ENCODE peak calls at places on chromosome 10, in four cellular contexts. M is GM12878, G is K562, N is HepG2. W is an unnamed sample.

GRCh38 chr10:49394933-49395740 is 752 bp downstream of the DRGX start:
- DNase-seq in M (no peak), N (no peak), G (no peak), W (no peak)

GRCh38 chr10:15859865-15860691 is at the start of gene MINDY3:
- DNase-seq in M (peak; percentile 26), G (peak; percentile 93), N (peak; percentile 83), W (peak; percentile 80)

GRCh38 chr10:59817806-59818205 is 64.6 kb upstream of the MRLN start:
- DNase-seq in N (no peak), M (no peak), G (no peak), W (no peak)

GRCh38 chr10:128209862-128210214 is 83.6 kb upstream of the MKI67 start:
- DNase-seq in M (no peak), G (no peak), N (no peak), W (no peak)

GRCh38 chr10:119431034-119431767 is 111.3 kb downstream of the RGS10 start:
- DNase-seq in N (no peak), M (no peak), G (peak; percentile 62), W (no peak)

GRCh38 chr10:17265468-17265867 is 37.4 kb downstream of the VIM start:
- DNase-seq in N (no peak), M (no peak), G (no peak), W (no peak)

GRCh38 chr10:20240643-20241042 is 424.4 kb downstream of the PLXDC2 start:
- DNase-seq in N (no peak), G (no peak), M (no peak), W (no peak)

GRCh38 chr10:72267819-72268404 is 5.8 kb upstream of the DDIT4 start:
- DNase-seq in M (no peak), N (no peak), G (no peak), W (no peak)

GRCh38 chr10:122019414-122019975 is 30.5 kb downstream of the TACC2 start:
- DNase-seq in M (no peak), N (no peak), G (no peak), W (peak; percentile 53)

GRCh38 chr10:102714621-102715455 is at the start of gene SFXN2:
- DNase-seq in M (no peak), G (peak; percentile 66), N (no peak), W (peak; percentile 47)

GRCh38 chr10:11919271-11919670 is 96.1 kb downstream of the PROSER2 start:
- DNase-seq in G (no peak), N (no peak), M (no peak), W (no peak)

GRCh38 chr10:115082521-115082920 is 10.6 kb upstream of the ATRNL1 start:
- DNase-seq in G (no peak), N (no peak), M (no peak), W (no peak)

GRCh38 chr10:113997428-113997827 is 46.2 kb upstream of the ADRB1 start:
- DNase-seq in M (no peak), N (no peak), G (no peak), W (no peak)

GRCh38 chr10:92238586-92239098 is 52.2 kb downstream of the CPEB3 start:
- DNase-seq in G (peak; percentile 47), N (peak; percentile 40), M (no peak), W (no peak)

GRCh38 chr10:62996925-62997324 is 136.2 kb upstream of the NRBF2 start:
- DNase-seq in N (no peak), M (no peak), G (no peak), W (no peak)

GRCh38 chr10:36629476-36629875 is 495.9 kb upstream of the ANKRD30A start:
- DNase-seq in M (no peak), G (no peak), N (no peak), W (no peak)

GRCh38 chr10:81866753-81867152 is 8.2 kb upstream of the NRG3 start:
- DNase-seq in G (no peak), N (no peak), M (no peak), W (no peak)

GRCh38 chr10:119336599-119336998 is 129.2 kb downstream of the GRK5 start:
- DNase-seq in G (peak; percentile 16), N (no peak), M (no peak), W (no peak)

GRCh38 chr10:11131112-11131639 is 113.5 kb downstream of the CELF2 start:
- DNase-seq in M (no peak), G (no peak), N (no peak), W (no peak)

GRCh38 chr10:11293332-11293731 is 275.7 kb downstream of the CELF2 start:
- DNase-seq in M (no peak), N (no peak), G (no peak), W (no peak)

GRCh38 chr10:62046522-62047239 is 145.2 kb downstream of the ARID5B start:
- DNase-seq in N (peak; percentile 67), G (no peak), M (peak; percentile 55), W (no peak)

DNA sequence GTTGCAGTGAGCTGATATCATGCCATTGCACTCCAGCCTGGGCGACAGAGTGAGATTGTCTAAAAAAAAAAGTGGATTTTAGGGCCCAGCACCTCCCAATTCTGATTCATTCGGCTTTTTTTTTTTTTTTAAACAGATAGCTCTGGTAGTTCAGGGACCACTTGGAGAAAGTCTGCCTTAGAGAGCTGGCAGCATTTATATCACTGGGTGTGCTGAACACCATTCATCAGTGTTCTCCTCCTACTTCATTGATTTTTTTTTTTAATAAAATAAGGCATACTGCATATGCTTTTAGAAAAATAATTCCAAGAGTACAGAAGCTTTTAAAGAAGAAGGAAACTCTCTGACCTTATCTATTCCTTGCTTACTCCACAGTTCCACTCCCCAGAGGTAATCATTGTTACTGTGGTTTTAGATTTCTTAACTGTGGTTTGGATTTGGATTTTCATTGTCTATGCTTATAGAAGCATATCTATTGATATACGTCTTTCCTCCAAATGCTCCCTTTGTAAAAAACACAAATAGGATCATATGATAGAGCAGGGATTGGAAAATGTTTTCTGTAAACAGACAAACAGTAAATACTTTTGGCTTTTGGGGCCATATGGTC is 21.0 kb upstream of the SAR1A start:
- DNase-seq in M (no peak), G (no peak), N (no peak), W (no peak)
- TF ChIP-seq BHLHE40 in M (no peak), G (no peak), N (no peak), W (no peak)

GRCh38 chr10:29394321-29394932 is 105.6 kb downstream of the LYZL1 start:
- DNase-seq in G (no peak), N (no peak), M (no peak), W (no peak)
- TF ChIP-seq FOXK2 in G (no peak), N (no peak), M (no peak), W (no peak)

GRCh38 chr10:112307631-112308502 is 24.7 kb downstream of the TECTB start:
- DNase-seq in N (peak; percentile 61), G (peak; percentile 55), M (no peak), W (peak; percentile 74)

GRCh38 chr10:112302335-112302734 is 19.1 kb downstream of the TECTB start:
- DNase-seq in M (no peak), N (peak; percentile 67), G (no peak), W (no peak)

GRCh38 chr10:112299456-112299855 is 16.3 kb downstream of the TECTB start:
- DNase-seq in G (no peak), M (no peak), N (no peak), W (no peak)

GRCh38 chr10:112303528-112303927 is 20.3 kb downstream of the TECTB start:
- DNase-seq in M (no peak), N (no peak), G (no peak), W (no peak)

DNA sequence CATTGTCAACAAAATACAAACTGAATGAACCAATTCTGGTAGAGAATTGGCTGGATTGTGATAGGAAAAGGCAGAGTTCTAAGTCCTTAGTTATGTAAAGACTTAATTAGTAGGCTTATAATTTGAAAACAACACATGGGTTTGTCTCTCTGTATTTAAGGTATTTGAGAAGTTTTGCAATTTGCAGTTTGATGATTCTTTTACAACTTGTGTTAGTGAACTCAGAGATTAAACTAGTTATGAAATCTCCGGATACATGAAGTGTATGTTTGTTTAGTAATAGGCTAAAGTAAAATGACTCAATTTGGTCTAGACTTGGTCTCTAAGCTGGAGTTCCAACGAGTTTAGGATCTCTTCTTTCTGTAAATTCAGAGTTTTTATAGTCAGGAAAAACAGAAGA is 21.3 kb downstream of the TECTB start:
- DNase-seq in M (no peak), N (peak; percentile 89), G (no peak), W (no peak)
- TF ChIP-seq BHLHE40 in M (no peak), N (no peak), G (no peak), W (no peak)

DNA sequence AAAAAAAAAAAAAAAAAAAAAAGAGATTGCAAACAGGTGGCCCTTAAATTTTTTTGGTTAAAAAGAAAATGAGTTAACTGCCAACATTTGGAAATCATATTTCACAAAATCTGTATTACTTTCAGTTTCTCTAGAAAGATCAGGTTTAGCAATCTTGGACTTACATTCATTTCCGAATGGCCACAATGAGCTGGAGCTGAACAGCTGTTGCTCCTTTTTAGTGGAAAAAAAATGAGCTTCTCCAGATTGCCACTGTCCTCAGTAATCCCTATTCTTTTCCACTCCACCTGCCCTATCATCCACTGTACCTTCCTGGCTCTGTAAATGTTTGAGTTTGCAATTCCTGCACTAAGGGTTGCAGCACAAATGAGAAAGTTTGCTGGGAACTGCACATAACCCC is 43.6 kb downstream of the RAB11FIP2 start:
- DNase-seq in M (no peak), N (no peak), G (no peak), W (no peak)
- TF ChIP-seq FOXK2 in M (no peak), N (no peak), G (no peak), W (no peak)

GRCh38 chr10:95308389-95309302 is 17.8 kb upstream of the PDLIM1 start:
- DNase-seq in N (peak; percentile 68), G (peak; percentile 80), M (no peak), W (peak; percentile 28)
- TF ChIP-seq BHLHE40 in N (no peak), G (no peak), M (no peak), W (no peak)

GRCh38 chr10:95655571-95656290 is 780 bp downstream of the ALDH18A1 start:
- DNase-seq in M (peak; percentile 15), G (peak; percentile 48), N (peak; percentile 16), W (no peak)
- TF ChIP-seq FOXK2 in M (no peak), G (no peak), N (no peak), W (no peak)

GRCh38 chr10:88253120-88253519 is 330.0 kb downstream of the RNLS start:
- DNase-seq in M (no peak), N (no peak), G (no peak), W (no peak)

GRCh38 chr10:88254091-88254490 is 329.0 kb downstream of the RNLS start:
- DNase-seq in G (no peak), M (no peak), N (no peak), W (no peak)

GRCh38 chr10:88253622-88254021 is 329.5 kb downstream of the RNLS start:
- DNase-seq in M (no peak), G (no peak), N (no peak), W (no peak)

GRCh38 chr10:88259381-88259780 is 323.7 kb downstream of the RNLS start:
- DNase-seq in M (no peak), G (no peak), N (no peak), W (no peak)

GRCh38 chr10:88256013-88256680 is 327.0 kb downstream of the RNLS start:
- DNase-seq in N (no peak), M (no peak), G (no peak), W (no peak)
- TF ChIP-seq BHLHE40 in N (no peak), M (no peak), G (no peak), W (no peak)